ENCODE peak calls at places on chromosomes 5 and 9, in eight cellular contexts. One of them, this sample, is unnamed.

GRCh38 chr5:16889972-16890519 is 46.0 kb downstream of the MYO10 start:
- DNase-seq in endothelial cell of umbilical vein: peak
- DNase-seq in PC-3: peak
- DNase-seq in MM.1S: no peak
- DNase-seq in fibroblast of lung: peak
- DNase-seq in K562: no peak
- DNase-seq in hepatocyte: no peak
- DNase-seq in GM23338: no peak
- DNase-seq in this sample: no peak

GRCh38 chr9:81531511-81531910 is 157.8 kb downstream of the TLE1 start:
- DNase-seq in endothelial cell of umbilical vein: no peak
- DNase-seq in PC-3: no peak
- DNase-seq in MM.1S: no peak
- DNase-seq in fibroblast of lung: no peak
- DNase-seq in K562: no peak
- DNase-seq in hepatocyte: no peak
- DNase-seq in GM23338: no peak
- DNase-seq in this sample: no peak

GRCh38 chr9:114894801-114895433 is 35.5 kb downstream of the TNFSF8 start:
- DNase-seq in endothelial cell of umbilical vein: peak
- DNase-seq in PC-3: peak
- DNase-seq in MM.1S: no peak
- DNase-seq in fibroblast of lung: peak
- DNase-seq in K562: no peak
- DNase-seq in hepatocyte: peak
- DNase-seq in GM23338: peak
- DNase-seq in this sample: no peak

GRCh38 chr9:131530930-131531832 is at the start of gene UCK1:
- DNase-seq in endothelial cell of umbilical vein: peak
- DNase-seq in PC-3: peak
- DNase-seq in MM.1S: peak
- DNase-seq in fibroblast of lung: peak
- DNase-seq in K562: peak
- DNase-seq in hepatocyte: peak
- DNase-seq in GM23338: peak
- DNase-seq in this sample: peak

GRCh38 chr5:132260714-132261615 is 3.5 kb downstream of the PDLIM4 start:
- DNase-seq in endothelial cell of umbilical vein: peak
- DNase-seq in PC-3: peak
- DNase-seq in MM.1S: no peak
- DNase-seq in fibroblast of lung: peak
- DNase-seq in K562: peak
- DNase-seq in hepatocyte: peak
- DNase-seq in GM23338: no peak
- DNase-seq in this sample: no peak

GRCh38 chr9:116387934-116388714 is 234.5 kb downstream of the PAPPA start:
- DNase-seq in endothelial cell of umbilical vein: peak
- DNase-seq in PC-3: no peak
- DNase-seq in MM.1S: no peak
- DNase-seq in fibroblast of lung: peak
- DNase-seq in K562: no peak
- DNase-seq in hepatocyte: no peak
- DNase-seq in GM23338: no peak
- DNase-seq in this sample: no peak

GRCh38 chr5:16774806-16775205 is 158.0 kb upstream of the RETREG1 start:
- DNase-seq in endothelial cell of umbilical vein: peak
- DNase-seq in PC-3: no peak
- DNase-seq in MM.1S: no peak
- DNase-seq in fibroblast of lung: no peak
- DNase-seq in K562: no peak
- DNase-seq in hepatocyte: no peak
- DNase-seq in GM23338: no peak
- DNase-seq in this sample: no peak

GRCh38 chr9:122360891-122361290 is 9.9 kb upstream of the PTGS1 start:
- DNase-seq in endothelial cell of umbilical vein: no peak
- DNase-seq in PC-3: no peak
- DNase-seq in MM.1S: no peak
- DNase-seq in fibroblast of lung: peak
- DNase-seq in K562: no peak
- DNase-seq in hepatocyte: no peak
- DNase-seq in GM23338: no peak
- DNase-seq in this sample: no peak

GRCh38 chr5:84724683-84725082 is 340.0 kb upstream of the EDIL3 start:
- DNase-seq in endothelial cell of umbilical vein: peak
- DNase-seq in PC-3: peak
- DNase-seq in MM.1S: no peak
- DNase-seq in fibroblast of lung: peak
- DNase-seq in K562: no peak
- DNase-seq in hepatocyte: no peak
- DNase-seq in GM23338: no peak
- DNase-seq in this sample: peak

GRCh38 chr9:100099722-100100042 is 639 bp downstream of the INVS start:
- DNase-seq in endothelial cell of umbilical vein: no peak
- DNase-seq in PC-3: no peak
- DNase-seq in MM.1S: no peak
- DNase-seq in fibroblast of lung: no peak
- DNase-seq in K562: no peak
- DNase-seq in hepatocyte: peak
- DNase-seq in GM23338: peak
- DNase-seq in this sample: no peak

GRCh38 chr5:36570268-36570667 is 36.1 kb upstream of the SLC1A3 start:
- DNase-seq in endothelial cell of umbilical vein: no peak
- DNase-seq in PC-3: no peak
- DNase-seq in MM.1S: no peak
- DNase-seq in fibroblast of lung: peak
- DNase-seq in K562: no peak
- DNase-seq in hepatocyte: peak
- DNase-seq in GM23338: no peak
- DNase-seq in this sample: no peak

GRCh38 chr5:67173959-67174358 is 22.6 kb downstream of the CD180 start:
- DNase-seq in endothelial cell of umbilical vein: no peak
- DNase-seq in PC-3: no peak
- DNase-seq in MM.1S: no peak
- DNase-seq in fibroblast of lung: peak
- DNase-seq in K562: no peak
- DNase-seq in hepatocyte: no peak
- DNase-seq in GM23338: no peak
- DNase-seq in this sample: peak

GRCh38 chr5:143349127-143349526 is 54.4 kb downstream of the NR3C1 start:
- DNase-seq in endothelial cell of umbilical vein: no peak
- DNase-seq in PC-3: peak
- DNase-seq in MM.1S: no peak
- DNase-seq in fibroblast of lung: peak
- DNase-seq in K562: no peak
- DNase-seq in hepatocyte: no peak
- DNase-seq in GM23338: no peak
- DNase-seq in this sample: no peak

GRCh38 chr9:130356033-130356432 is 88.7 kb upstream of the ASS1 start:
- DNase-seq in endothelial cell of umbilical vein: no peak
- DNase-seq in PC-3: no peak
- DNase-seq in MM.1S: no peak
- DNase-seq in fibroblast of lung: no peak
- DNase-seq in K562: no peak
- DNase-seq in hepatocyte: no peak
- DNase-seq in GM23338: no peak
- DNase-seq in this sample: no peak
- TF ChIP-seq EZH2 in endothelial cell of umbilical vein: no peak
- TF ChIP-seq EZH2 in PC-3: no peak
- TF ChIP-seq EZH2 in MM.1S: no peak
- TF ChIP-seq EZH2 in fibroblast of lung: no peak
- TF ChIP-seq EZH2 in K562: no peak
- TF ChIP-seq EZH2 in hepatocyte: no peak
- TF ChIP-seq EZH2 in GM23338: no peak
- TF ChIP-seq EZH2 in this sample: no peak

GRCh38 chr5:151661096-151661495 is 25.6 kb downstream of the SPARC start:
- DNase-seq in endothelial cell of umbilical vein: no peak
- DNase-seq in PC-3: no peak
- DNase-seq in MM.1S: no peak
- DNase-seq in fibroblast of lung: no peak
- DNase-seq in K562: no peak
- DNase-seq in hepatocyte: no peak
- DNase-seq in GM23338: no peak
- DNase-seq in this sample: no peak

GRCh38 chr5:151662805-151663204 is 23.9 kb downstream of the SPARC start:
- DNase-seq in endothelial cell of umbilical vein: no peak
- DNase-seq in PC-3: no peak
- DNase-seq in MM.1S: no peak
- DNase-seq in fibroblast of lung: no peak
- DNase-seq in K562: no peak
- DNase-seq in hepatocyte: no peak
- DNase-seq in GM23338: no peak
- DNase-seq in this sample: no peak

GRCh38 chr5:151659001-151659754 is 27.5 kb downstream of the SPARC start:
- DNase-seq in endothelial cell of umbilical vein: peak
- DNase-seq in PC-3: peak
- DNase-seq in MM.1S: peak
- DNase-seq in fibroblast of lung: peak
- DNase-seq in K562: peak
- DNase-seq in hepatocyte: peak
- DNase-seq in GM23338: peak
- DNase-seq in this sample: peak

GRCh38 chr5:151661968-151662732 is 24.6 kb downstream of the SPARC start:
- DNase-seq in endothelial cell of umbilical vein: peak
- DNase-seq in PC-3: no peak
- DNase-seq in MM.1S: no peak
- DNase-seq in fibroblast of lung: peak
- DNase-seq in K562: no peak
- DNase-seq in hepatocyte: no peak
- DNase-seq in GM23338: no peak
- DNase-seq in this sample: no peak

GRCh38 chr5:151660616-151661015 is 26.1 kb downstream of the SPARC start:
- DNase-seq in endothelial cell of umbilical vein: no peak
- DNase-seq in PC-3: no peak
- DNase-seq in MM.1S: no peak
- DNase-seq in fibroblast of lung: peak
- DNase-seq in K562: no peak
- DNase-seq in hepatocyte: no peak
- DNase-seq in GM23338: no peak
- DNase-seq in this sample: peak
- H3K27ac ChIP-seq in endothelial cell of umbilical vein: peak
- H3K27ac ChIP-seq in PC-3: no peak
- H3K27ac ChIP-seq in MM.1S: no peak
- H3K27ac ChIP-seq in fibroblast of lung: peak
- H3K27ac ChIP-seq in K562: no peak
- H3K27ac ChIP-seq in hepatocyte: peak
- H3K27ac ChIP-seq in GM23338: no peak
- H3K27ac ChIP-seq in this sample: peak

GRCh38 chr5:138246822-138247221 is 27.6 kb downstream of the GFRA3 start:
- DNase-seq in endothelial cell of umbilical vein: no peak
- DNase-seq in PC-3: no peak
- DNase-seq in MM.1S: no peak
- DNase-seq in fibroblast of lung: no peak
- DNase-seq in K562: no peak
- DNase-seq in hepatocyte: no peak
- DNase-seq in GM23338: no peak
- DNase-seq in this sample: no peak

GRCh38 chr5:138246334-138246733 is 28.1 kb downstream of the GFRA3 start:
- DNase-seq in endothelial cell of umbilical vein: no peak
- DNase-seq in PC-3: no peak
- DNase-seq in MM.1S: no peak
- DNase-seq in fibroblast of lung: no peak
- DNase-seq in K562: no peak
- DNase-seq in hepatocyte: no peak
- DNase-seq in GM23338: no peak
- DNase-seq in this sample: no peak

GRCh38 chr5:138243794-138244193 is 30.6 kb downstream of the GFRA3 start:
- DNase-seq in endothelial cell of umbilical vein: no peak
- DNase-seq in PC-3: no peak
- DNase-seq in MM.1S: no peak
- DNase-seq in fibroblast of lung: no peak
- DNase-seq in K562: no peak
- DNase-seq in hepatocyte: no peak
- DNase-seq in GM23338: no peak
- DNase-seq in this sample: no peak

GRCh38 chr5:138241688-138242547 is 28.8 kb upstream of the CDC23 start:
- DNase-seq in endothelial cell of umbilical vein: peak
- DNase-seq in PC-3: no peak
- DNase-seq in MM.1S: no peak
- DNase-seq in fibroblast of lung: peak
- DNase-seq in K562: peak
- DNase-seq in hepatocyte: peak
- DNase-seq in GM23338: peak
- DNase-seq in this sample: no peak

GRCh38 chr5:138245717-138246116 is 28.7 kb downstream of the GFRA3 start:
- DNase-seq in endothelial cell of umbilical vein: no peak
- DNase-seq in PC-3: no peak
- DNase-seq in MM.1S: no peak
- DNase-seq in fibroblast of lung: no peak
- DNase-seq in K562: no peak
- DNase-seq in hepatocyte: no peak
- DNase-seq in GM23338: peak
- DNase-seq in this sample: no peak
- TF ChIP-seq CTCF in endothelial cell of umbilical vein: no peak
- TF ChIP-seq CTCF in PC-3: no peak
- TF ChIP-seq CTCF in MM.1S: no peak
- TF ChIP-seq CTCF in fibroblast of lung: no peak
- TF ChIP-seq CTCF in K562: no peak
- TF ChIP-seq CTCF in hepatocyte: no peak
- TF ChIP-seq CTCF in GM23338: no peak
- TF ChIP-seq CTCF in this sample: no peak

DNA sequence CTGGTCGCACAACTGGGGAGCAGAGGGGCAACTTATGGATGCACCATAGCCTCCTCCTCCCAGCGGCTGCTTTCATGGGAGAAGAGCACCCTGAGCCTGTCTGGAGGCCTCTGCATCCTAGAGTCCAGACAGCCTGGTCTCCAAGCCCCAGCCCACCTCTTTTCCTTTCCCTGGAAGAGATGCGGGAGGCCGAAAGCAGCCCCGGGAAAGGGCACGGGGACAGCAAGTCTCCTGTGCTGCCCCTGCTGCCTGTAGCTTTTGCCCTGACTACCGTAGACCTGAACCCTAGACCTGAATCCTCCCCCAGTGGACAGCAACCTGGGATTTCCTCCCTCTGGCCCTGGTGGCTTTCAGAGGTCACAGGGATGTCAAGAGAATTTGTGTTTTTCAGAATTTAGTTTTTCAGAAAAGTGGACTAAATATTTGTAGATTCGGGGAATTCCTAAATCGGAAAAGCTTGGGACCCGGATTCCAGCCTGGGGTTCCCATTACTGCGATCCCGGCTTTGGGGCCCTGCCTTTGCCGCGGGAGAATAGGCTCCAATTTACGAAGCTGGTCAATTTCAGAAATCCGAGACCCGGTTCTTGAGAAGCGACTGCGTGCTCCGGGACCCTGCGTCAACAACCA is 4.3 kb upstream of the PITX1 start:
- DNase-seq in endothelial cell of umbilical vein: no peak
- DNase-seq in PC-3: no peak
- DNase-seq in MM.1S: no peak
- DNase-seq in fibroblast of lung: no peak
- DNase-seq in K562: no peak
- DNase-seq in hepatocyte: no peak
- DNase-seq in GM23338: peak
- DNase-seq in this sample: no peak
- TF ChIP-seq EZH2 in endothelial cell of umbilical vein: peak
- TF ChIP-seq EZH2 in PC-3: no peak
- TF ChIP-seq EZH2 in MM.1S: no peak
- TF ChIP-seq EZH2 in fibroblast of lung: peak
- TF ChIP-seq EZH2 in K562: no peak
- TF ChIP-seq EZH2 in hepatocyte: no peak
- TF ChIP-seq EZH2 in GM23338: peak
- TF ChIP-seq EZH2 in this sample: no peak

GRCh38 chr5:128493657-128494329 is 44.3 kb downstream of the FBN2 start:
- DNase-seq in endothelial cell of umbilical vein: no peak
- DNase-seq in PC-3: peak
- DNase-seq in MM.1S: no peak
- DNase-seq in fibroblast of lung: no peak
- DNase-seq in K562: no peak
- DNase-seq in hepatocyte: no peak
- DNase-seq in GM23338: peak
- DNase-seq in this sample: no peak
- H3K27ac ChIP-seq in endothelial cell of umbilical vein: no peak
- H3K27ac ChIP-seq in PC-3: no peak
- H3K27ac ChIP-seq in MM.1S: no peak
- H3K27ac ChIP-seq in fibroblast of lung: no peak
- H3K27ac ChIP-seq in K562: no peak
- H3K27ac ChIP-seq in hepatocyte: no peak
- H3K27ac ChIP-seq in GM23338: no peak
- H3K27ac ChIP-seq in this sample: no peak

This sample was measured in keratinocyte.